ENCODE peak calls at places on chromosomes 12 and 14, in seven cellular contexts. G is renal cortical epithelial cell, Q is neuronal stem cell, F is HuH-7.5, J is SW 1271, K is nephron progenitor cell, V is HTR-8/SVneo. R is an unnamed sample.

GRCh38 chr14:105562713-105563346 is 36.4 kb downstream of the TMEM121 start:
- DNase-seq in Q (no peak), G (no peak), J (no peak), K (no peak), F (no peak), V (no peak), R (no peak)

GRCh38 chr12:94648578-94648977 is 1.8 kb downstream of the TMCC3 start:
- DNase-seq in K (no peak), G (peak), J (no peak), Q (no peak), F (no peak), V (no peak), R (no peak)

GRCh38 chr14:101857226-101857625 is 95.7 kb downstream of the PPP2R5C start:
- DNase-seq in K (no peak), Q (no peak), J (no peak), V (no peak), F (no peak), G (no peak), R (peak)

GRCh38 chr14:88270781-88271180 is 52.3 kb downstream of the KCNK10 start:
- DNase-seq in K (no peak), J (no peak), V (no peak), G (no peak), Q (no peak), F (peak), R (no peak)

GRCh38 chr14:75718199-75718598 is 57.2 kb downstream of the TTLL5 start:
- DNase-seq in G (no peak), K (no peak), V (no peak), F (no peak), J (no peak), Q (no peak), R (no peak)

GRCh38 chr14:22977434-22977683 is 5.0 kb downstream of the AJUBA start:
- DNase-seq in V (no peak), Q (no peak), F (no peak), G (no peak), K (no peak), J (no peak), R (no peak)

GRCh38 chr12:29960113-29960512 is 176.4 kb upstream of the TMTC1 start:
- DNase-seq in Q (no peak), J (no peak), G (no peak), V (no peak), F (no peak), K (no peak), R (no peak)

GRCh38 chr14:104158827-104159798 is 20.7 kb downstream of the KIF26A start:
- DNase-seq in G (no peak), J (no peak), V (no peak), K (no peak), F (no peak), Q (no peak), R (no peak)

GRCh38 chr12:43776498-43776897 is 17.7 kb downstream of the IRAK4 start:
- DNase-seq in K (no peak), F (peak), Q (no peak), G (peak), V (peak), J (peak), R (peak)

GRCh38 chr14:23438130-23438893 is 2.9 kb upstream of the MYH7 start:
- DNase-seq in F (no peak), V (no peak), Q (peak), K (no peak), J (no peak), G (no peak), R (no peak)

GRCh38 chr12:49294804-49295086 is 202 bp upstream of the PRPH start:
- DNase-seq in Q (no peak), G (no peak), K (no peak), J (no peak), V (no peak), F (no peak), R (no peak)

GRCh38 chr14:76953196-76953945 is 75.1 kb downstream of the IRF2BPL start:
- DNase-seq in Q (no peak), G (peak), J (peak), V (peak), K (no peak), F (peak), R (peak)

GRCh38 chr14:71331393-71331792 is 424.1 kb downstream of the PCNX1 start:
- DNase-seq in G (no peak), K (no peak), V (no peak), J (no peak), Q (no peak), F (no peak), R (no peak)

GRCh38 chr12:98465950-98466349 is 49.4 kb upstream of the TMPO start:
- DNase-seq in G (no peak), J (no peak), F (no peak), V (no peak), K (no peak), Q (no peak), R (no peak)

GRCh38 chr12:118220697-118221096 is 84.8 kb downstream of the PEBP1 start:
- DNase-seq in V (no peak), J (no peak), F (no peak), K (no peak), Q (no peak), G (no peak), R (no peak)

GRCh38 chr14:79011920-79012204 is 841.7 kb downstream of the NRXN3 start:
- DNase-seq in K (no peak), G (peak), V (peak), F (no peak), J (peak), Q (no peak), R (no peak)

GRCh38 chr14:61196792-61197191 is 84.3 kb downstream of the TMEM30B start:
- DNase-seq in F (no peak), G (no peak), K (no peak), V (peak), Q (no peak), J (peak), R (no peak)

GRCh38 chr12:109804820-109805761 is 28.1 kb downstream of the TRPV4 start:
- DNase-seq in K (peak), G (no peak), Q (peak), F (peak), V (peak), J (peak), R (peak)

GRCh38 chr12:89359615-89360014 is 7.3 kb upstream of the DUSP6 start:
- DNase-seq in K (no peak), V (no peak), Q (no peak), G (no peak), J (no peak), F (no peak), R (no peak)

R was measured in HCT116.